ENCODE peak calls at places on chromosomes 6 and 20, in seven cellular contexts. One of them, this sample, is unnamed.

GRCh38 chr6:144185133-144185836 is 35.0 kb downstream of the STX11 start:
- DNase-seq in activated naive CD4-positive, alpha-beta T cell treated with Interleukin-2 at 50 U/mL for 16 hours: no peak
- DNase-seq in sciatic nerve: no peak
- DNase-seq in AG20443: no peak
- DNase-seq in PC-3: peak; percentile 59
- DNase-seq in GDM1: no peak
- DNase-seq in Kasumi-1: no peak
- DNase-seq in this sample: no peak

GRCh38 chr6:167795874-167796667 is 30.6 kb upstream of the AFDN start:
- DNase-seq in activated naive CD4-positive, alpha-beta T cell treated with Interleukin-2 at 50 U/mL for 16 hours: no peak
- DNase-seq in sciatic nerve: no peak
- DNase-seq in AG20443: peak; percentile 37
- DNase-seq in PC-3: no peak
- DNase-seq in GDM1: no peak
- DNase-seq in Kasumi-1: no peak
- DNase-seq in this sample: no peak

GRCh38 chr6:37131960-37132253 is 38.0 kb upstream of the PIM1 start:
- DNase-seq in activated naive CD4-positive, alpha-beta T cell treated with Interleukin-2 at 50 U/mL for 16 hours: no peak
- DNase-seq in sciatic nerve: no peak
- DNase-seq in AG20443: no peak
- DNase-seq in PC-3: no peak
- DNase-seq in GDM1: no peak
- DNase-seq in Kasumi-1: no peak
- DNase-seq in this sample: no peak

GRCh38 chr20:32477594-32478512 is 107.3 kb downstream of the NOL4L start:
- DNase-seq in activated naive CD4-positive, alpha-beta T cell treated with Interleukin-2 at 50 U/mL for 16 hours: no peak
- DNase-seq in sciatic nerve: no peak
- DNase-seq in AG20443: no peak
- DNase-seq in PC-3: no peak
- DNase-seq in GDM1: no peak
- DNase-seq in Kasumi-1: no peak
- DNase-seq in this sample: no peak

GRCh38 chr6:85669735-85670194 is 27.1 kb upstream of the SYNCRIP start:
- DNase-seq in activated naive CD4-positive, alpha-beta T cell treated with Interleukin-2 at 50 U/mL for 16 hours: peak; percentile 31
- DNase-seq in sciatic nerve: no peak
- DNase-seq in AG20443: no peak
- DNase-seq in PC-3: peak; percentile 37
- DNase-seq in GDM1: peak; percentile 16
- DNase-seq in Kasumi-1: peak; percentile 79
- DNase-seq in this sample: peak; percentile 34

GRCh38 chr6:15907914-15908518 is 220.9 kb upstream of the MYLIP start:
- DNase-seq in activated naive CD4-positive, alpha-beta T cell treated with Interleukin-2 at 50 U/mL for 16 hours: no peak
- DNase-seq in sciatic nerve: no peak
- DNase-seq in AG20443: no peak
- DNase-seq in PC-3: peak; percentile 92
- DNase-seq in GDM1: no peak
- DNase-seq in Kasumi-1: no peak
- DNase-seq in this sample: no peak

GRCh38 chr6:49225471-49225870 is 237.6 kb downstream of the MMUT start:
- DNase-seq in activated naive CD4-positive, alpha-beta T cell treated with Interleukin-2 at 50 U/mL for 16 hours: no peak
- DNase-seq in sciatic nerve: no peak
- DNase-seq in AG20443: no peak
- DNase-seq in PC-3: no peak
- DNase-seq in GDM1: no peak
- DNase-seq in Kasumi-1: peak; percentile 56
- DNase-seq in this sample: no peak

GRCh38 chr6:41967312-41968287 is 26.0 kb upstream of the CCND3 start:
- DNase-seq in activated naive CD4-positive, alpha-beta T cell treated with Interleukin-2 at 50 U/mL for 16 hours: no peak
- DNase-seq in sciatic nerve: peak; percentile 2
- DNase-seq in AG20443: peak; percentile 32
- DNase-seq in PC-3: peak; percentile 60
- DNase-seq in GDM1: no peak
- DNase-seq in Kasumi-1: no peak
- DNase-seq in this sample: no peak

GRCh38 chr20:36745234-36745926 is 510 bp downstream of the NDRG3 start:
- DNase-seq in activated naive CD4-positive, alpha-beta T cell treated with Interleukin-2 at 50 U/mL for 16 hours: peak; percentile 37
- DNase-seq in sciatic nerve: peak; percentile 66
- DNase-seq in AG20443: no peak
- DNase-seq in PC-3: no peak
- DNase-seq in GDM1: no peak
- DNase-seq in Kasumi-1: peak; percentile 17
- DNase-seq in this sample: peak; percentile 50

GRCh38 chr20:12358006-12358654 is 440.4 kb downstream of the BTBD3 start:
- DNase-seq in activated naive CD4-positive, alpha-beta T cell treated with Interleukin-2 at 50 U/mL for 16 hours: no peak
- DNase-seq in sciatic nerve: no peak
- DNase-seq in AG20443: peak; percentile 4
- DNase-seq in PC-3: peak; percentile 65
- DNase-seq in GDM1: no peak
- DNase-seq in Kasumi-1: peak; percentile 37
- DNase-seq in this sample: no peak

GRCh38 chr6:41367700-41368099 is 32.3 kb downstream of the NCR2 start:
- DNase-seq in activated naive CD4-positive, alpha-beta T cell treated with Interleukin-2 at 50 U/mL for 16 hours: no peak
- DNase-seq in sciatic nerve: peak; percentile 71
- DNase-seq in AG20443: peak; percentile 82
- DNase-seq in PC-3: peak; percentile 77
- DNase-seq in GDM1: peak; percentile 18
- DNase-seq in Kasumi-1: peak; percentile 72
- DNase-seq in this sample: peak; percentile 22

GRCh38 chr6:130233332-130233731 is 10.6 kb upstream of the SAMD3 start:
- DNase-seq in activated naive CD4-positive, alpha-beta T cell treated with Interleukin-2 at 50 U/mL for 16 hours: no peak
- DNase-seq in sciatic nerve: no peak
- DNase-seq in AG20443: peak; percentile 61
- DNase-seq in PC-3: no peak
- DNase-seq in GDM1: no peak
- DNase-seq in Kasumi-1: no peak
- DNase-seq in this sample: no peak

GRCh38 chr6:48817714-48818113 is 645.3 kb downstream of the MMUT start:
- DNase-seq in activated naive CD4-positive, alpha-beta T cell treated with Interleukin-2 at 50 U/mL for 16 hours: no peak
- DNase-seq in sciatic nerve: no peak
- DNase-seq in AG20443: peak; percentile 18
- DNase-seq in PC-3: peak; percentile 9
- DNase-seq in GDM1: no peak
- DNase-seq in Kasumi-1: no peak
- DNase-seq in this sample: no peak

GRCh38 chr20:36497856-36498255 is 43.5 kb upstream of the MYL9 start:
- DNase-seq in activated naive CD4-positive, alpha-beta T cell treated with Interleukin-2 at 50 U/mL for 16 hours: no peak
- DNase-seq in sciatic nerve: no peak
- DNase-seq in AG20443: no peak
- DNase-seq in PC-3: no peak
- DNase-seq in GDM1: no peak
- DNase-seq in Kasumi-1: no peak
- DNase-seq in this sample: no peak

This sample was measured in activated naive CD8-positive, alpha-beta T cell treated with anti-CD3 and anti-CD28 coated beads, Interleukin-2, amount 50 U/mL, for 24 hours.